ENCODE peak calls at places on chromosome 20, in five cellular contexts. P is non-pigmented ciliary epithelial cell; R is fibroblast of the aortic adventitia; M is activated naive CD8-positive, alpha-beta T cell treated with anti-CD3 and anti-CD28 coated beads, Interleukin-2, amount 10 ng/mL, durations not matched to agents 7 days and 5 days; N is astrocyte of the cerebellum. O is an unnamed sample.

GRCh38 chr20:49979030-49979832 is 3.5 kb upstream of the SNAI1 start:
- DNase-seq in P (no peak), R (peak), M (peak), N (no peak), O (peak)

GRCh38 chr20:46963758-46964181 is 69.1 kb downstream of the EYA2 start:
- DNase-seq in P (no peak), R (peak), M (no peak), N (no peak), O (no peak)

GRCh38 chr20:40763646-40764295 is 74.7 kb upstream of the MAFB start:
- DNase-seq in P (no peak), R (peak), M (no peak), N (peak), O (peak)

GRCh38 chr20:46022411-46023147 is 6.4 kb upstream of the SLC12A5 start:
- DNase-seq in P (no peak), R (peak), M (peak), N (no peak), O (no peak)

GRCh38 chr20:25276533-25277050 is 28.7 kb downstream of the PYGB start:
- DNase-seq in P (no peak), R (no peak), M (peak), N (no peak), O (peak)

GRCh38 chr20:9761476-9761875 is 77.4 kb downstream of the PAK5 start:
- DNase-seq in P (no peak), R (no peak), M (no peak), N (no peak), O (no peak)

GRCh38 chr20:51444472-51444871 is 98.0 kb downstream of the NFATC2 start:
- DNase-seq in P (no peak), R (peak), M (no peak), N (no peak), O (no peak)

GRCh38 chr20:3818155-3819151 is 1.9 kb upstream of the AP5S1 start:
- DNase-seq in P (no peak), R (peak), M (no peak), N (peak), O (peak)

GRCh38 chr20:46635514-46636091 is 15.7 kb downstream of the SLC13A3 start:
- DNase-seq in P (no peak), R (no peak), M (no peak), N (no peak), O (no peak)

GRCh38 chr20:63735859-63736718 is at the start of gene LIME1:
- DNase-seq in P (no peak), R (no peak), M (peak), N (no peak), O (no peak)

GRCh38 chr20:15138548-15139126 is 801.2 kb upstream of the FLRT3 start:
- DNase-seq in P (no peak), R (no peak), M (no peak), N (no peak), O (no peak)

GRCh38 chr20:15022921-15023320 is 685.5 kb upstream of the FLRT3 start:
- DNase-seq in P (no peak), R (no peak), M (no peak), N (no peak), O (no peak)

GRCh38 chr20:43358811-43359210 is 98.9 kb upstream of the SRSF6 start:
- DNase-seq in P (no peak), R (no peak), M (no peak), N (no peak), O (no peak)

GRCh38 chr20:59207742-59208357 is 44.2 kb downstream of the ZNF831 start:
- DNase-seq in P (no peak), R (no peak), M (peak), N (no peak), O (no peak)

GRCh38 chr20:23588434-23589403 is 17.0 kb downstream of the CST9 start:
- DNase-seq in P (no peak), R (no peak), M (no peak), N (no peak), O (no peak)

GRCh38 chr20:37669062-37669772 is 24.6 kb upstream of the CTNNBL1 start:
- DNase-seq in P (no peak), R (no peak), M (no peak), N (no peak), O (no peak)

GRCh38 chr20:18692453-18692852 is 104.6 kb downstream of the DTD1 start:
- DNase-seq in P (no peak), R (peak), M (no peak), N (no peak), O (no peak)

GRCh38 chr20:40639132-40639531 is 49.9 kb downstream of the MAFB start:
- DNase-seq in P (no peak), R (no peak), M (no peak), N (no peak), O (no peak)

GRCh38 chr20:62321521-62321948 is 18.7 kb downstream of the ADRM1 start:
- DNase-seq in P (no peak), R (no peak), M (no peak), N (no peak), O (no peak)

GRCh38 chr20:43943725-43944124 is 29.1 kb downstream of the TOX2 start:
- DNase-seq in P (no peak), R (no peak), M (no peak), N (no peak), O (no peak)

GRCh38 chr20:63698739-63699465 is 2.5 kb downstream of the TNFRSF6B start:
- DNase-seq in P (peak), R (peak), M (peak), N (peak), O (peak)

GRCh38 chr20:17304785-17305184 is 77.9 kb downstream of the PCSK2 start:
- DNase-seq in P (no peak), R (no peak), M (no peak), N (no peak), O (no peak)

GRCh38 chr20:32508775-32509119 is 76.4 kb downstream of the NOL4L start:
- DNase-seq in P (no peak), R (no peak), M (no peak), N (no peak), O (no peak)

GRCh38 chr20:37524221-37524700 is 3.2 kb downstream of the NNAT start:
- DNase-seq in P (no peak), R (no peak), M (no peak), N (no peak), O (peak)

GRCh38 chr20:4082406-4083102 is 67.2 kb upstream of the RNF24 start:
- DNase-seq in P (no peak), R (peak), M (peak), N (peak), O (no peak)

GRCh38 chr20:45408646-45409213 is 641 bp downstream of the DBNDD2 start:
- DNase-seq in P (no peak), R (no peak), M (no peak), N (no peak), O (peak)

GRCh38 chr20:63316502-63316921 is 23.5 kb downstream of the COL20A1 start:
- DNase-seq in P (no peak), R (no peak), M (peak), N (no peak), O (peak)